ENCODE peak calls at places on chromosomes 2 and 18, in seven cellular contexts. H is occipital lobe; U is activated naive CD8-positive, alpha-beta T cell treated with anti-CD3 and anti-CD28 coated beads, Interleukin-2, amount 50 U/mL, for 24 hours; S is RWPE1; K is stimulated activated CD4-positive, alpha-beta T cell treated with anti-CD3 and anti-CD28 coated beads, Interleukin-4, amount 100 ng/mL, for 4 hours; M is lung; W is GM10248. V is an unnamed sample.

GRCh38 chr2:160010361-160011145 is 51.9 kb downstream of the PLA2R1 start:
- DNase-seq in W (no peak), U (no peak), K (no peak), S (no peak), H (no peak), M (no peak), V (no peak)

GRCh38 chr2:193517615-193518014 is 1322.9 kb upstream of the TMEFF2 start:
- DNase-seq in S (no peak), M (no peak), K (no peak), H (no peak), W (no peak), U (no peak), V (peak)

GRCh38 chr2:215145611-215146010 is 7.2 kb upstream of the ABCA12 start:
- DNase-seq in H (no peak), S (no peak), U (no peak), K (no peak), M (no peak), W (no peak), V (no peak)

GRCh38 chr2:163375070-163375469 is 360.7 kb downstream of the FIGN start:
- DNase-seq in H (no peak), K (no peak), S (no peak), W (no peak), M (no peak), U (no peak), V (no peak)

GRCh38 chr2:106885981-106886915 is at the start of gene ST6GAL2:
- DNase-seq in K (no peak), U (no peak), M (no peak), W (peak), H (peak), S (peak), V (no peak)

GRCh38 chr2:219426534-219427136 is 8.0 kb upstream of the SPEG start:
- DNase-seq in M (no peak), H (no peak), W (no peak), U (no peak), S (no peak), K (no peak), V (no peak)

GRCh38 chr18:32315881-32316280 is 126.0 kb downstream of the MEP1B start:
- DNase-seq in H (no peak), S (no peak), U (no peak), K (no peak), W (no peak), M (no peak), V (no peak)

GRCh38 chr2:15334650-15335326 is 226.3 kb downstream of the NBAS start:
- DNase-seq in K (no peak), S (peak), H (no peak), U (no peak), W (no peak), M (no peak), V (no peak)

GRCh38 chr2:96895709-96896651 is 26.1 kb upstream of the SEMA4C start:
- DNase-seq in K (no peak), U (no peak), M (no peak), W (no peak), S (peak), H (no peak), V (no peak)

GRCh38 chr18:13175754-13176210 is 42.8 kb upstream of the LDLRAD4 start:
- DNase-seq in S (no peak), M (no peak), K (no peak), H (no peak), W (peak), U (no peak), V (no peak)

GRCh38 chr18:58668897-58669296 is 2.4 kb upstream of the MALT1 start:
- DNase-seq in M (no peak), U (no peak), W (no peak), S (peak), K (no peak), H (no peak), V (no peak)

GRCh38 chr2:152491139-152491472 is 156.1 kb downstream of the FMNL2 start:
- DNase-seq in M (no peak), K (no peak), H (peak), S (no peak), U (no peak), W (no peak), V (no peak)

GRCh38 chr2:240275386-240275785 is 134.9 kb upstream of the OTOS start:
- DNase-seq in W (no peak), K (no peak), U (no peak), M (no peak), S (no peak), H (no peak), V (no peak)

GRCh38 chr2:27313882-27314645 is 5.8 kb upstream of the UCN start:
- DNase-seq in K (no peak), W (no peak), M (no peak), S (no peak), H (no peak), U (no peak), V (no peak)

GRCh38 chr18:48754559-48754958 is 196.2 kb downstream of the SMAD7 start:
- DNase-seq in W (no peak), K (no peak), M (no peak), U (no peak), S (no peak), H (no peak), V (no peak)

GRCh38 chr2:144513388-144514100 is 6.4 kb downstream of the ZEB2 start:
- DNase-seq in W (no peak), K (no peak), S (no peak), M (no peak), H (no peak), U (no peak), V (no peak)

GRCh38 chr18:36298113-36298701 is 694 bp downstream of the FHOD3 start:
- DNase-seq in U (peak), K (no peak), W (peak), M (no peak), S (no peak), H (peak), V (no peak)

GRCh38 chr2:70684846-70685622 is 83.0 kb downstream of the ADD2 start:
- DNase-seq in H (no peak), M (no peak), U (no peak), W (no peak), K (no peak), S (no peak), V (no peak)

GRCh38 chr2:234496835-234497591 is at the start of gene ARL4C:
- DNase-seq in M (peak), W (peak), K (peak), U (peak), S (peak), H (peak), V (peak)